ENCODE peak calls at places on chromosome 12, in seven cellular contexts. One of them, this sample, is unnamed.

GRCh38 chr12:89648211-89648930 is 60.3 kb downstream of the ATP2B1 start:
- DNase-seq in Calu3: no peak
- DNase-seq in EH: peak
- DNase-seq in fibroblast of the aortic adventitia: peak
- DNase-seq in HCEC 1CT: no peak
- DNase-seq in testis: no peak
- DNase-seq in HAP-1: peak
- DNase-seq in this sample: no peak

GRCh38 chr12:127143020-127143419 is 1124.0 kb upstream of the TMEM132C start:
- DNase-seq in Calu3: no peak
- DNase-seq in EH: no peak
- DNase-seq in fibroblast of the aortic adventitia: no peak
- DNase-seq in HCEC 1CT: no peak
- DNase-seq in testis: no peak
- DNase-seq in HAP-1: no peak
- DNase-seq in this sample: no peak

GRCh38 chr12:113862570-113863454 is 103.3 kb downstream of the RBM19 start:
- DNase-seq in Calu3: no peak
- DNase-seq in EH: peak
- DNase-seq in fibroblast of the aortic adventitia: peak
- DNase-seq in HCEC 1CT: peak
- DNase-seq in testis: peak
- DNase-seq in HAP-1: peak
- DNase-seq in this sample: peak

GRCh38 chr12:68157295-68157871 is 2.2 kb downstream of the IFNG start:
- DNase-seq in Calu3: no peak
- DNase-seq in EH: no peak
- DNase-seq in fibroblast of the aortic adventitia: no peak
- DNase-seq in HCEC 1CT: no peak
- DNase-seq in testis: no peak
- DNase-seq in HAP-1: no peak
- DNase-seq in this sample: no peak

GRCh38 chr12:4387607-4388006 is 8.1 kb upstream of the FGF23 start:
- DNase-seq in Calu3: no peak
- DNase-seq in EH: no peak
- DNase-seq in fibroblast of the aortic adventitia: no peak
- DNase-seq in HCEC 1CT: no peak
- DNase-seq in testis: no peak
- DNase-seq in HAP-1: no peak
- DNase-seq in this sample: no peak

GRCh38 chr12:128259556-128260070 is 7.4 kb upstream of the TMEM132C start:
- DNase-seq in Calu3: no peak
- DNase-seq in EH: no peak
- DNase-seq in fibroblast of the aortic adventitia: no peak
- DNase-seq in HCEC 1CT: no peak
- DNase-seq in testis: peak
- DNase-seq in HAP-1: peak
- DNase-seq in this sample: no peak

GRCh38 chr12:50595667-50596066 is 90.9 kb downstream of the DIP2B start:
- DNase-seq in Calu3: no peak
- DNase-seq in EH: no peak
- DNase-seq in fibroblast of the aortic adventitia: no peak
- DNase-seq in HCEC 1CT: no peak
- DNase-seq in testis: no peak
- DNase-seq in HAP-1: no peak
- DNase-seq in this sample: no peak

GRCh38 chr12:52251367-52252055 is 18.5 kb downstream of the KRT7 start:
- DNase-seq in Calu3: peak
- DNase-seq in EH: no peak
- DNase-seq in fibroblast of the aortic adventitia: no peak
- DNase-seq in HCEC 1CT: no peak
- DNase-seq in testis: no peak
- DNase-seq in HAP-1: no peak
- DNase-seq in this sample: no peak

GRCh38 chr12:117874842-117875434 is 93.9 kb downstream of the KSR2 start:
- DNase-seq in Calu3: peak
- DNase-seq in EH: peak
- DNase-seq in fibroblast of the aortic adventitia: peak
- DNase-seq in HCEC 1CT: peak
- DNase-seq in testis: peak
- DNase-seq in HAP-1: peak
- DNase-seq in this sample: peak

GRCh38 chr12:115267891-115268290 is 583.9 kb upstream of the TBX3 start:
- DNase-seq in Calu3: no peak
- DNase-seq in EH: peak
- DNase-seq in fibroblast of the aortic adventitia: peak
- DNase-seq in HCEC 1CT: no peak
- DNase-seq in testis: no peak
- DNase-seq in HAP-1: no peak
- DNase-seq in this sample: no peak

GRCh38 chr12:6691473-6691872 is 2.3 kb upstream of the ZNF384 start:
- DNase-seq in Calu3: no peak
- DNase-seq in EH: peak
- DNase-seq in fibroblast of the aortic adventitia: peak
- DNase-seq in HCEC 1CT: no peak
- DNase-seq in testis: no peak
- DNase-seq in HAP-1: no peak
- DNase-seq in this sample: no peak

GRCh38 chr12:5780536-5780935 is 164.5 kb downstream of the ANO2 start:
- DNase-seq in Calu3: no peak
- DNase-seq in EH: no peak
- DNase-seq in fibroblast of the aortic adventitia: no peak
- DNase-seq in HCEC 1CT: no peak
- DNase-seq in testis: no peak
- DNase-seq in HAP-1: no peak
- DNase-seq in this sample: no peak

GRCh38 chr12:69779928-69780327 is 41.3 kb downstream of the RAB3IP start:
- DNase-seq in Calu3: peak
- DNase-seq in EH: peak
- DNase-seq in fibroblast of the aortic adventitia: peak
- DNase-seq in HCEC 1CT: peak
- DNase-seq in testis: peak
- DNase-seq in HAP-1: peak
- DNase-seq in this sample: peak

GRCh38 chr12:112317481-112317880 is 64.8 kb downstream of the HECTD4 start:
- DNase-seq in Calu3: no peak
- DNase-seq in EH: no peak
- DNase-seq in fibroblast of the aortic adventitia: no peak
- DNase-seq in HCEC 1CT: no peak
- DNase-seq in testis: no peak
- DNase-seq in HAP-1: no peak
- DNase-seq in this sample: no peak

GRCh38 chr12:31005256-31005943 is 68.3 kb upstream of the DDX11 start:
- DNase-seq in Calu3: no peak
- DNase-seq in EH: no peak
- DNase-seq in fibroblast of the aortic adventitia: no peak
- DNase-seq in HCEC 1CT: no peak
- DNase-seq in testis: no peak
- DNase-seq in HAP-1: no peak
- DNase-seq in this sample: no peak

GRCh38 chr12:2805146-2805525 is 7.3 kb upstream of the ITFG2 start:
- DNase-seq in Calu3: no peak
- DNase-seq in EH: peak
- DNase-seq in fibroblast of the aortic adventitia: peak
- DNase-seq in HCEC 1CT: no peak
- DNase-seq in testis: no peak
- DNase-seq in HAP-1: no peak
- DNase-seq in this sample: no peak

GRCh38 chr12:132614861-132615578 is 3.6 kb upstream of the P2RX2 start:
- DNase-seq in Calu3: peak
- DNase-seq in EH: peak
- DNase-seq in fibroblast of the aortic adventitia: peak
- DNase-seq in HCEC 1CT: peak
- DNase-seq in testis: peak
- DNase-seq in HAP-1: peak
- DNase-seq in this sample: peak

GRCh38 chr12:17020765-17021164 is 414.8 kb upstream of the LMO3 start:
- DNase-seq in Calu3: no peak
- DNase-seq in EH: no peak
- DNase-seq in fibroblast of the aortic adventitia: no peak
- DNase-seq in HCEC 1CT: no peak
- DNase-seq in testis: no peak
- DNase-seq in HAP-1: peak
- DNase-seq in this sample: no peak

GRCh38 chr12:15192721-15193120 is 28.5 kb downstream of the RERG start:
- DNase-seq in Calu3: no peak
- DNase-seq in EH: no peak
- DNase-seq in fibroblast of the aortic adventitia: no peak
- DNase-seq in HCEC 1CT: peak
- DNase-seq in testis: no peak
- DNase-seq in HAP-1: no peak
- DNase-seq in this sample: no peak